ENCODE peak calls at places on chromosomes 3 and 15, in four cellular contexts. G is iPS-NIHi11, M is NCI-H1930, W is heart right ventricle. Q is an unnamed sample.
A peak's percentile ranks its signal among the peaks of the same experiment; 100 is the strongest.

GRCh38 chr15:33086500-33087141 is 107.9 kb downstream of the FMN1 start:
- DNase-seq in M (no peak), G (no peak), W (no peak), Q (no peak)

GRCh38 chr3:69628956-69629355 is 110.3 kb upstream of the MITF start:
- DNase-seq in G (no peak), M (no peak), W (no peak), Q (no peak)

GRCh38 chr15:94230436-94230885 is 900 bp upstream of the MCTP2 start:
- DNase-seq in M (no peak), W (no peak), G (peak; percentile 8), Q (no peak)

GRCh38 chr3:133924041-133924440 is 28.4 kb upstream of the RAB6B start:
- DNase-seq in M (no peak), G (no peak), W (no peak), Q (no peak)

GRCh38 chr3:93924491-93924890 is 49.2 kb downstream of the PROS1 start:
- DNase-seq in G (no peak), W (no peak), M (no peak), Q (no peak)

GRCh38 chr15:70062321-70062956 is 35.3 kb downstream of the TLE3 start:
- DNase-seq in W (peak; percentile 78), M (no peak), G (peak; percentile 54), Q (peak; percentile 62)

GRCh38 chr3:127457746-127458145 is 132.8 kb downstream of the TPRA1 start:
- DNase-seq in M (no peak), W (no peak), G (no peak), Q (no peak)

GRCh38 chr15:64851503-64851840 is 9.8 kb downstream of the PLEKHO2 start:
- DNase-seq in M (no peak), G (no peak), W (no peak), Q (no peak)

GRCh38 chr3:113205481-113205880 is 5.9 kb upstream of the BOC start:
- DNase-seq in M (no peak), W (no peak), G (no peak), Q (no peak)

GRCh38 chr3:34882764-34883163 is 756.6 kb upstream of the ARPP21 start:
- DNase-seq in G (no peak), M (no peak), W (no peak), Q (no peak)

GRCh38 chr3:120160050-120160449 is 65.8 kb upstream of the GSK3B start:
- DNase-seq in W (no peak), M (peak; percentile 23), G (peak; percentile 39), Q (no peak)

GRCh38 chr3:71955549-71956373 is 170.8 kb upstream of the PROK2 start:
- DNase-seq in G (peak; percentile 67), M (peak; percentile 8), W (peak; percentile 82), Q (peak; percentile 61)

GRCh38 chr3:44355634-44356033 is 17.1 kb downstream of the TCAIM start:
- DNase-seq in M (no peak), G (no peak), W (peak; percentile 41), Q (no peak)

GRCh38 chr15:99424131-99424571 is 141.6 kb upstream of the MEF2A start:
- DNase-seq in G (no peak), W (no peak), M (no peak), Q (no peak)

GRCh38 chr15:76286231-76286879 is 24.9 kb downstream of the ETFA start:
- DNase-seq in G (no peak), M (no peak), W (no peak), Q (no peak)

GRCh38 chr3:99505646-99506269 is 132.6 kb upstream of the COL8A1 start:
- DNase-seq in M (no peak), G (no peak), W (peak; percentile 42), Q (no peak)

GRCh38 chr15:66659384-66659783 is 42.7 kb upstream of the SMAD6 start:
- DNase-seq in G (no peak), W (no peak), M (no peak), Q (no peak)

GRCh38 chr3:13850161-13850945 is 29.5 kb downstream of the WNT7A start:
- DNase-seq in W (no peak), M (no peak), G (peak; percentile 81), Q (peak; percentile 18)

GRCh38 chr15:71107501-71107815 is 7.8 kb upstream of the THSD4 start:
- DNase-seq in W (no peak), G (no peak), M (no peak), Q (no peak)

GRCh38 chr3:45987368-45988099 is 8.1 kb downstream of the FYCO1 start:
- DNase-seq in G (no peak), W (no peak), M (no peak), Q (no peak)

GRCh38 chr3:25895443-25895842 is 105.6 kb downstream of the OXSM start:
- DNase-seq in M (no peak), W (no peak), G (no peak), Q (no peak)

GRCh38 chr3:171876651-171877272 is 33.6 kb downstream of the TMEM212 start:
- DNase-seq in G (no peak), M (no peak), W (no peak), Q (no peak)

GRCh38 chr3:157174265-157174615 is 14.3 kb upstream of the CCNL1 start:
- DNase-seq in M (no peak), G (no peak), W (no peak), Q (peak; percentile 26)

GRCh38 chr3:138452491-138452890 is 18.1 kb downstream of the ESYT3 start:
- DNase-seq in M (no peak), G (no peak), W (no peak), Q (no peak)

GRCh38 chr15:71117906-71118305 is 2.6 kb downstream of the THSD4 start:
- DNase-seq in M (no peak), G (no peak), W (no peak), Q (no peak)

GRCh38 chr3:30347679-30348216 is 258.7 kb upstream of the TGFBR2 start:
- DNase-seq in G (no peak), W (no peak), M (no peak), Q (no peak)

GRCh38 chr3:174198199-174198598 is 660.9 kb upstream of the NAALADL2 start:
- DNase-seq in W (no peak), M (no peak), G (no peak), Q (no peak)

GRCh38 chr15:56973463-56973862 is 55.0 kb downstream of the TCF12 start:
- DNase-seq in W (no peak), M (no peak), G (no peak), Q (no peak)

GRCh38 chr3:38528457-38528856 is 32.3 kb downstream of the EXOG start:
- DNase-seq in M (no peak), G (no peak), W (no peak), Q (no peak)

Q was measured in nephron progenitor cell.